ENCODE peak calls at places on chromosomes 12 and 14, in four cellular contexts. One of them, this sample, is unnamed.

GRCh38 chr14:75982724-75983358 is 1.0 kb upstream of the TGFB3 start:
- DNase-seq in testis: peak
- DNase-seq in transverse colon: peak
- DNase-seq in astrocyte of the spinal cord: peak
- DNase-seq in this sample: no peak

GRCh38 chr12:84270470-84271140 is 642.0 kb downstream of the SLC6A15 start:
- DNase-seq in transverse colon: no peak
- DNase-seq in testis: peak
- DNase-seq in astrocyte of the spinal cord: no peak
- DNase-seq in this sample: no peak

GRCh38 chr12:76587428-76588178 is 28.0 kb upstream of the OSBPL8 start:
- DNase-seq in astrocyte of the spinal cord: no peak
- DNase-seq in testis: no peak
- DNase-seq in transverse colon: no peak
- DNase-seq in this sample: no peak

GRCh38 chr12:83573676-83574075 is 887.0 kb downstream of the TMTC2 start:
- DNase-seq in transverse colon: no peak
- DNase-seq in astrocyte of the spinal cord: peak
- DNase-seq in testis: no peak
- DNase-seq in this sample: peak

GRCh38 chr12:89800435-89800834 is 91.8 kb upstream of the ATP2B1 start:
- DNase-seq in transverse colon: no peak
- DNase-seq in astrocyte of the spinal cord: no peak
- DNase-seq in testis: no peak
- DNase-seq in this sample: no peak

GRCh38 chr12:110741795-110742717 is 635 bp downstream of the PPP1CC start:
- DNase-seq in testis: peak
- DNase-seq in astrocyte of the spinal cord: peak
- DNase-seq in transverse colon: peak
- DNase-seq in this sample: no peak

GRCh38 chr14:31059152-31059924 is 33.2 kb upstream of the STRN3 start:
- DNase-seq in testis: peak
- DNase-seq in transverse colon: peak
- DNase-seq in astrocyte of the spinal cord: peak
- DNase-seq in this sample: peak

GRCh38 chr14:69924181-69924580 is 45.0 kb downstream of the SMOC1 start:
- DNase-seq in transverse colon: no peak
- DNase-seq in astrocyte of the spinal cord: peak
- DNase-seq in testis: no peak
- DNase-seq in this sample: no peak

GRCh38 chr14:21894003-21894897 is 220.6 kb upstream of the OR4E1 start:
- DNase-seq in testis: peak
- DNase-seq in transverse colon: no peak
- DNase-seq in astrocyte of the spinal cord: no peak
- DNase-seq in this sample: no peak

GRCh38 chr14:100727565-100728240 is 1.0 kb downstream of the DLK1 start:
- DNase-seq in transverse colon: no peak
- DNase-seq in astrocyte of the spinal cord: no peak
- DNase-seq in testis: no peak
- DNase-seq in this sample: no peak

GRCh38 chr14:56759094-56759493 is 51.2 kb downstream of the OTX2 start:
- DNase-seq in astrocyte of the spinal cord: no peak
- DNase-seq in testis: no peak
- DNase-seq in transverse colon: no peak
- DNase-seq in this sample: no peak

GRCh38 chr14:56759633-56760032 is 50.6 kb downstream of the OTX2 start:
- DNase-seq in astrocyte of the spinal cord: no peak
- DNase-seq in transverse colon: no peak
- DNase-seq in testis: no peak
- DNase-seq in this sample: no peak

GRCh38 chr14:56754966-56755365 is 55.3 kb downstream of the OTX2 start:
- DNase-seq in transverse colon: no peak
- DNase-seq in astrocyte of the spinal cord: no peak
- DNase-seq in testis: no peak
- DNase-seq in this sample: no peak

GRCh38 chr14:56760164-56760914 is 49.9 kb downstream of the OTX2 start:
- DNase-seq in transverse colon: no peak
- DNase-seq in testis: no peak
- DNase-seq in astrocyte of the spinal cord: no peak
- DNase-seq in this sample: no peak
- H3K4me3 ChIP-seq in transverse colon: no peak
- H3K4me3 ChIP-seq in testis: no peak
- H3K4me3 ChIP-seq in astrocyte of the spinal cord: no peak
- H3K4me3 ChIP-seq in this sample: no peak

GRCh38 chr14:64703393-64704144 is 655 bp upstream of the PLEKHG3 start:
- DNase-seq in astrocyte of the spinal cord: no peak
- DNase-seq in transverse colon: no peak
- DNase-seq in testis: no peak
- DNase-seq in this sample: no peak
- H3K4me3 ChIP-seq in astrocyte of the spinal cord: peak
- H3K4me3 ChIP-seq in transverse colon: peak
- H3K4me3 ChIP-seq in testis: peak
- H3K4me3 ChIP-seq in this sample: peak

DNA sequence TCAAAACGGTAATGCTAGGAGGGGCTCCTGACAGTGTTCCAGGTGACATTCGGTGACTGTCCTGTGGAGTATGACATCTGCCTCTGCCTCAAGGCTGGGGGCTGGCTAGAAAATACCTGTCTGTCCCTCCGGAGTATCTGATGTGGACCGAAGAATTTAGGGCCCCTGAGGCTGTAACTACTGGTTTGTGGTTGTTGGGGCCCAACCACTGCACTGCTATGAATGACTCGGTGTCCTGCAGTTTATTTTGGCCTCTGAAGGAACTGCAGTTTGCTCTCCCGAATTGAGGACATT is 198.9 kb upstream of the CAND1 start:
- DNase-seq in transverse colon: no peak
- DNase-seq in astrocyte of the spinal cord: no peak
- DNase-seq in testis: no peak
- DNase-seq in this sample: no peak
- H3K4me3 ChIP-seq in transverse colon: no peak
- H3K4me3 ChIP-seq in astrocyte of the spinal cord: no peak
- H3K4me3 ChIP-seq in testis: peak
- H3K4me3 ChIP-seq in this sample: no peak

GRCh38 chr14:101947577-101947903 is 16.8 kb upstream of the DYNC1H1 start:
- DNase-seq in transverse colon: no peak
- DNase-seq in testis: no peak
- DNase-seq in astrocyte of the spinal cord: no peak
- DNase-seq in this sample: no peak

GRCh38 chr14:101944451-101944850 is 19.9 kb upstream of the DYNC1H1 start:
- DNase-seq in testis: no peak
- DNase-seq in astrocyte of the spinal cord: no peak
- DNase-seq in transverse colon: no peak
- DNase-seq in this sample: no peak

GRCh38 chr14:101947904-101948665 is 16.3 kb upstream of the DYNC1H1 start:
- DNase-seq in transverse colon: peak
- DNase-seq in astrocyte of the spinal cord: peak
- DNase-seq in testis: peak
- DNase-seq in this sample: peak

GRCh38 chr14:101948666-101949205 is 15.6 kb upstream of the DYNC1H1 start:
- DNase-seq in testis: no peak
- DNase-seq in transverse colon: no peak
- DNase-seq in astrocyte of the spinal cord: no peak
- DNase-seq in this sample: no peak

DNA sequence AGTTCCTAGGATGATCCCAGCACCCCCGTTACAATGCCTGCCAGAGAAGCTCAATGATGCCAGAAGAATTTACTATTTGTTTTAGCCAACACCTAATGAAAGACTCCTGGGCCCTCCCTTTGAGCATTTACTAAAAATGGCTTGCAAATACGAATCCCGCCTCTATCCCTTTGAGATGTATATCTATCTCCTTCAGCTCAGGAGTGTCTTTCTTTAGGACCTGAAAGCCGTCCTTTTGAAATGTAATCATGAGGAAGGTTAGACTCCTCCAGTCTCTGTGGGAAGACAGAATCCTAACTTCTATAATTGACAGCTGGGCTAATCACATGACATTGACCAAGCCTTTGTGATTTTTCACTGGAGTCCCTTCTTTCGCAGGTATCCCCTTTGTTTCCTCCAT is 19.2 kb upstream of the DYNC1H1 start:
- DNase-seq in transverse colon: no peak
- DNase-seq in astrocyte of the spinal cord: no peak
- DNase-seq in testis: no peak
- DNase-seq in this sample: no peak
- H3K4me3 ChIP-seq in transverse colon: no peak
- H3K4me3 ChIP-seq in astrocyte of the spinal cord: no peak
- H3K4me3 ChIP-seq in testis: no peak
- H3K4me3 ChIP-seq in this sample: no peak